ENCODE peak calls at places on chromosomes 12 and 14, in seven cellular contexts. U, M, X, G, A, L and Q are unnamed samples.

GRCh38 chr12:96534339-96534738 is 45.0 kb downstream of the CFAP54 start:
- DNase-seq in A (no peak), G (no peak), X (no peak), U (no peak), L (no peak), M (no peak), Q (no peak)

GRCh38 chr14:104707629-104708595 is 16.1 kb upstream of the ADSS1 start:
- DNase-seq in G (no peak), U (no peak), M (no peak), A (no peak), X (no peak), L (no peak), Q (no peak)

GRCh38 chr14:29462271-29462670 is 465.4 kb downstream of the PRKD1 start:
- DNase-seq in X (no peak), M (no peak), L (no peak), G (no peak), U (no peak), A (no peak), Q (no peak)

GRCh38 chr14:89007906-89008305 is 183.5 kb downstream of the TTC8 start:
- DNase-seq in U (no peak), G (no peak), L (no peak), M (no peak), A (no peak), X (no peak), Q (no peak)

GRCh38 chr12:90074086-90074485 is 365.4 kb upstream of the ATP2B1 start:
- DNase-seq in X (no peak), U (no peak), A (no peak), M (no peak), G (no peak), L (no peak), Q (no peak)

GRCh38 chr12:34397591-34398365 is 375.5 kb downstream of the ALG10 start:
- DNase-seq in G (no peak), L (no peak), M (peak), U (peak), A (peak), X (peak), Q (no peak)

GRCh38 chr12:85948340-85948739 is 74.2 kb downstream of the NTS start:
- DNase-seq in U (no peak), G (no peak), L (no peak), A (no peak), X (no peak), M (no peak), Q (no peak)

GRCh38 chr14:104101086-104101621 is 15.7 kb downstream of the ASPG start:
- DNase-seq in X (no peak), U (no peak), A (peak), M (no peak), L (no peak), G (no peak), Q (no peak)

GRCh38 chr12:12630850-12631249 is 19.2 kb downstream of the CREBL2 start:
- DNase-seq in X (no peak), A (no peak), U (no peak), L (no peak), M (no peak), G (no peak), Q (no peak)

GRCh38 chr14:54335569-54336155 is 61.1 kb upstream of the CDKN3 start:
- DNase-seq in G (no peak), L (no peak), M (no peak), X (no peak), A (no peak), U (no peak), Q (no peak)

GRCh38 chr12:28059220-28059619 is 86.7 kb upstream of the PTHLH start:
- DNase-seq in U (no peak), A (no peak), M (no peak), L (no peak), X (no peak), G (no peak), Q (no peak)

GRCh38 chr12:117091758-117092510 is 7.3 kb downstream of the TESC start:
- DNase-seq in G (no peak), M (no peak), U (peak), A (no peak), X (no peak), L (no peak), Q (no peak)

GRCh38 chr12:55072093-55072492 is 52.3 kb downstream of the NEUROD4 start:
- DNase-seq in M (no peak), G (peak), A (peak), X (no peak), U (peak), L (no peak), Q (peak)

GRCh38 chr12:105228494-105228893 is 7.5 kb downstream of the APPL2 start:
- DNase-seq in L (no peak), X (no peak), U (peak), M (no peak), A (no peak), G (peak), Q (no peak)

GRCh38 chr12:69130064-69130463 is 109.3 kb upstream of the CPSF6 start:
- DNase-seq in U (no peak), A (no peak), G (no peak), M (no peak), L (no peak), X (no peak), Q (no peak)

GRCh38 chr14:51818748-51819386 is 41.5 kb upstream of the GNG2 start:
- DNase-seq in X (no peak), M (peak), U (no peak), G (no peak), L (no peak), A (no peak), Q (no peak)

GRCh38 chr12:47817272-47818006 is 2.3 kb downstream of the HDAC7 start:
- DNase-seq in M (no peak), U (no peak), X (no peak), G (no peak), A (peak), L (no peak), Q (no peak)

GRCh38 chr12:45217846-45218245 is 2.0 kb downstream of the ANO6 start:
- DNase-seq in A (no peak), X (no peak), M (no peak), L (no peak), U (no peak), G (no peak), Q (no peak)

GRCh38 chr12:12561305-12562015 is 1.2 kb downstream of the DUSP16 start:
- DNase-seq in G (peak), U (peak), X (peak), L (peak), M (peak), A (peak), Q (peak)

GRCh38 chr14:27077181-27077738 is 479.4 kb upstream of the NOVA1 start:
- DNase-seq in U (no peak), A (no peak), G (no peak), L (no peak), X (no peak), M (no peak), Q (no peak)

GRCh38 chr12:84842406-84843013 is 70.1 kb downstream of the SLC6A15 start:
- DNase-seq in A (no peak), X (no peak), U (no peak), L (no peak), G (peak), M (peak), Q (no peak)

GRCh38 chr12:58557156-58557555 is 363.1 kb downstream of the LRIG3 start:
- DNase-seq in U (no peak), A (no peak), X (no peak), G (no peak), L (no peak), M (no peak), Q (no peak)

GRCh38 chr12:4030938-4031702 is 157.9 kb upstream of the PARP11 start:
- DNase-seq in G (peak), L (peak), M (peak), U (peak), X (peak), A (peak), Q (peak)

GRCh38 chr12:76719171-76719631 is 44.7 kb upstream of the ZDHHC17 start:
- DNase-seq in G (no peak), A (no peak), M (no peak), L (no peak), X (no peak), U (no peak), Q (peak)

GRCh38 chr14:73524493-73524892 is 12.4 kb upstream of the ACOT1 start:
- DNase-seq in L (no peak), U (no peak), G (no peak), M (no peak), A (peak), X (no peak), Q (no peak)

GRCh38 chr14:63276492-63277342 is 42.0 kb downstream of the GPHB5 start:
- DNase-seq in A (no peak), U (no peak), X (no peak), G (peak), L (no peak), M (peak), Q (no peak)

GRCh38 chr14:96648506-96649326 is 146.5 kb downstream of the PAPOLA start:
- DNase-seq in A (no peak), L (no peak), M (no peak), U (no peak), X (no peak), G (no peak), Q (no peak)

GRCh38 chr14:30584058-30584630 is 25.2 kb downstream of the G2E3 start:
- DNase-seq in M (no peak), A (no peak), X (no peak), U (no peak), G (no peak), L (no peak), Q (no peak)

GRCh38 chr12:58026892-58027891 is 85.8 kb downstream of the ATP23 start:
- DNase-seq in X (no peak), G (no peak), M (no peak), U (no peak), L (no peak), A (no peak), Q (no peak)

GRCh38 chr12:111024205-111024794 is 103.9 kb upstream of the MYL2 start:
- DNase-seq in U (peak), A (peak), X (no peak), G (peak), M (peak), L (peak), Q (peak)

GRCh38 chr14:26204954-26205479 is 392.8 kb downstream of the NOVA1 start:
- DNase-seq in L (peak), M (peak), U (peak), X (peak), A (no peak), G (no peak), Q (peak)

GRCh38 chr12:58787021-58787760 is 133.1 kb downstream of the LRIG3 start:
- DNase-seq in U (no peak), A (no peak), G (no peak), L (no peak), M (no peak), X (no peak), Q (no peak)

GRCh38 chr14:93082576-93083001 is 33.1 kb downstream of the ITPK1 start:
- DNase-seq in G (no peak), U (no peak), L (no peak), M (no peak), A (no peak), X (no peak), Q (no peak)
- H3K27ac ChIP-seq in G (no peak), U (no peak), L (peak), M (no peak), A (no peak), X (peak), Q (no peak)

DNA sequence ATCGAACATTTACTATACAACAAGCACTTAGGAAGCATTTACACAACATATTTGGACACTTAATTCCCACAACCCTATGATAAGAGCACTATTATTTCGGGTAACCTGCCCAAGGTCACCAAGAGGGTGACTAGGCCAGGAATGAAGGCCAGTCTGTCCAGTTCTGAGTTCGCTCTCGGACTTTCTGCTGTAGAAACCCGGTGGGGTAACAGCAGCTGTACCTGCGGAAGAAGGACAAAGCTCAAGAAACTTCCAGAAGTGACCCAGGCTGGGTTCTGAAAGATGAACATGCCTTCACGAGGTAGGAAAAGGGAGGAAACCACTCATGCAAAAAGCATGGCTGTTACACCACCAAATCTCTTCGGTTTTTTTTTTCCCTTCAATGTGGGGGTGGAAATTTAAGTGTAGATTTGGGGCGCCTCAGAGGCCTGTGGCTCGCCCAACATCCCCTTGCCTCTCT is 10.8 kb downstream of the PLA2G1B start:
- DNase-seq in M (no peak), A (no peak), U (peak), X (no peak), L (no peak), G (no peak), Q (no peak)
- H3K27ac ChIP-seq in M (peak), A (peak), U (peak), X (peak), L (peak), G (peak), Q (peak)

GRCh38 chr12:130013771-130014484 is 110.1 kb upstream of the TMEM132D start:
- DNase-seq in A (peak), X (no peak), G (peak), L (peak), U (peak), M (peak), Q (peak)
- H3K27ac ChIP-seq in A (no peak), X (no peak), G (no peak), L (no peak), U (no peak), M (no peak), Q (no peak)

DNA sequence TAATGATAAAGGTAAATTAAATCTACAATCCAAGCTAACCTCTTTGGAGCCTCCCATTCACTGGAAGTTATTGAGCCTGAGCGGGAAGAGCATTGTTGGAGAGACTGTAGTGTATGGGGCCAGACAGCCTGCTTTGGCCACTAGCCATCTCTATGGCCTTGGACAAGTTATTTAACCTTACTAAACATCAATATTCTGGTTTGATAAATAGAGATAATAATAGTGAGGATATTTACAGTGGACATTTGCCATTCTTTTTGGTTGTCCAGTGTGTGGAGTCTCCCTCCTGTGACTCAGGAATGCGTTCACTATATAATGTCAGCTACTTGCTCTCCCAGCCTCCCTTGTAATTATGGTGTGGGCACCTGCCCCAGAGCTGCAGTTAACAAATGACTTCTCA is 216.1 kb downstream of the SLC38A4 start:
- DNase-seq in M (no peak), U (peak), A (no peak), X (no peak), L (no peak), G (no peak), Q (no peak)
- H3K27ac ChIP-seq in M (peak), U (no peak), A (no peak), X (peak), L (no peak), G (no peak), Q (no peak)